ENCODE peak calls at places on chromosome 9, in five cellular contexts. M, L, T, G and C are unnamed samples.

GRCh38 chr9:129143461-129143927 is 32.3 kb downstream of the PTPA start:
- DNase-seq in M (no peak), L (no peak), T (no peak), G (no peak), C (peak; percentile 46)

GRCh38 chr9:28289732-28290131 is 716.5 kb upstream of the C9orf72 start:
- DNase-seq in M (no peak), L (no peak), T (no peak), G (no peak), C (no peak)

GRCh38 chr9:70111641-70112236 is 68.1 kb downstream of the MAMDC2 start:
- DNase-seq in M (no peak), L (no peak), T (peak; percentile 95), G (no peak), C (no peak)

GRCh38 chr9:136052991-136053756 is 41.9 kb downstream of the NACC2 start:
- DNase-seq in M (peak; percentile 55), L (no peak), T (no peak), G (no peak), C (no peak)

GRCh38 chr9:101705135-101705661 is 33.2 kb downstream of the GRIN3A start:
- DNase-seq in M (no peak), L (no peak), T (peak; percentile 5), G (peak; percentile 87), C (no peak)

GRCh38 chr9:130172161-130172857 is at the start of gene NCS1:
- DNase-seq in M (no peak), L (no peak), T (no peak), G (no peak), C (peak; percentile 31)

GRCh38 chr9:97632406-97632991 is 669 bp downstream of the TSTD2 start:
- DNase-seq in M (peak; percentile 67), L (peak; percentile 45), T (peak; percentile 84), G (peak; percentile 60), C (peak; percentile 55)

GRCh38 chr9:72424131-72424530 is 59.1 kb upstream of the ZFAND5 start:
- DNase-seq in M (no peak), L (no peak), T (no peak), G (peak; percentile 72), C (no peak)

GRCh38 chr9:116015855-116016254 is 137.7 kb upstream of the PAPPA start:
- DNase-seq in M (no peak), L (no peak), T (no peak), G (no peak), C (no peak)

GRCh38 chr9:95284667-95285066 is 32.8 kb downstream of the FANCC start:
- DNase-seq in M (no peak), L (no peak), T (no peak), G (no peak), C (no peak)

GRCh38 chr9:35790385-35791291 is 753 bp upstream of the NPR2 start:
- DNase-seq in M (peak; percentile 43), L (peak; percentile 53), T (peak; percentile 66), G (peak; percentile 66), C (peak; percentile 63)

GRCh38 chr9:124191691-124192208 is 66.0 kb upstream of the NEK6 start:
- DNase-seq in M (no peak), L (no peak), T (no peak), G (no peak), C (no peak)

GRCh38 chr9:134688661-134689319 is 47.2 kb downstream of the COL5A1 start:
- DNase-seq in M (no peak), L (no peak), T (no peak), G (no peak), C (no peak)

GRCh38 chr9:93575706-93576295 is 583 bp upstream of the PHF2 start:
- DNase-seq in M (no peak), L (no peak), T (no peak), G (peak; percentile 74), C (no peak)

GRCh38 chr9:12723409-12724028 is 30.3 kb downstream of the TYRP1 start:
- DNase-seq in M (peak; percentile 18), L (peak; percentile 4), T (peak; percentile 33), G (peak; percentile 6), C (no peak)

GRCh38 chr9:15697459-15697858 is 144.6 kb downstream of the CCDC171 start:
- DNase-seq in M (peak; percentile 8), L (no peak), T (peak; percentile 79), G (no peak), C (no peak)

GRCh38 chr9:20630241-20630943 is 8.1 kb upstream of the MLLT3 start:
- DNase-seq in M (no peak), L (no peak), T (no peak), G (no peak), C (no peak)

GRCh38 chr9:25261445-25261844 is 416.8 kb downstream of the TUSC1 start:
- DNase-seq in M (no peak), L (no peak), T (no peak), G (no peak), C (no peak)

GRCh38 chr9:98248737-98249474 is 6.5 kb downstream of the TBC1D2 start:
- DNase-seq in M (no peak), L (no peak), T (peak; percentile 96), G (no peak), C (peak; percentile 32)

GRCh38 chr9:108367188-108367587 is 488.6 kb downstream of the ACTL7B start:
- DNase-seq in M (no peak), L (no peak), T (no peak), G (no peak), C (no peak)

GRCh38 chr9:137030528-137030927 is 1.4 kb downstream of the FUT7 start:
- DNase-seq in M (no peak), L (no peak), T (no peak), G (peak; percentile 34), C (no peak)

GRCh38 chr9:98897745-98898144 is 46.0 kb upstream of the COL15A1 start:
- DNase-seq in M (no peak), L (no peak), T (peak; percentile 11), G (no peak), C (no peak)

GRCh38 chr9:132597073-132597775 is 14.8 kb downstream of the BARHL1 start:
- DNase-seq in M (no peak), L (no peak), T (no peak), G (peak; percentile 46), C (peak; percentile 18)